ENCODE peak calls at places on chromosome 14, in five cellular contexts. Y, G, O, M and H are unnamed samples.

GRCh38 chr14:90820958-90821357 is 4.7 kb upstream of the TTC7B start:
- DNase-seq in O (no peak), G (no peak), Y (no peak), M (no peak), H (no peak)

GRCh38 chr14:99186956-99187690 is 84.9 kb downstream of the BCL11B start:
- DNase-seq in O (no peak), G (no peak), M (no peak), Y (no peak), H (no peak)

GRCh38 chr14:102510616-102511520 is 1.3 kb upstream of the ANKRD9 start:
- DNase-seq in M (no peak), G (peak), O (no peak), Y (peak), H (peak)

GRCh38 chr14:81122326-81122725 is 98.4 kb downstream of the GTF2A1 start:
- DNase-seq in O (no peak), M (no peak), G (no peak), Y (no peak), H (no peak)

GRCh38 chr14:101761881-101762529 is 496 bp downstream of the PPP2R5C start:
- DNase-seq in Y (no peak), G (peak), O (no peak), M (peak), H (peak)

GRCh38 chr14:30283822-30284446 is 275.0 kb upstream of the G2E3 start:
- DNase-seq in Y (peak), M (no peak), G (no peak), O (peak), H (peak)

GRCh38 chr14:95140060-95140858 is 17.1 kb downstream of the DICER1 start:
- DNase-seq in M (no peak), Y (no peak), O (no peak), G (no peak), H (no peak)

GRCh38 chr14:52723514-52724359 is 6.2 kb upstream of the STYX start:
- DNase-seq in M (no peak), O (no peak), G (no peak), Y (no peak), H (no peak)

GRCh38 chr14:51533160-51533559 is 118.5 kb upstream of the FRMD6 start:
- DNase-seq in G (no peak), Y (no peak), O (no peak), M (no peak), H (no peak)

GRCh38 chr14:57189070-57189469 is 79.6 kb downstream of the EXOC5 start:
- DNase-seq in O (peak), G (no peak), Y (no peak), M (no peak), H (no peak)

GRCh38 chr14:22427771-22428228 is 161.2 kb downstream of the DAD1 start:
- DNase-seq in O (peak), M (peak), G (no peak), Y (peak), H (no peak)

GRCh38 chr14:38290601-38291190 is 34.8 kb upstream of the CLEC14A start:
- DNase-seq in G (no peak), Y (no peak), O (peak), M (no peak), H (no peak)

GRCh38 chr14:64910847-64911495 is 3.3 kb upstream of the CHURC1 start:
- DNase-seq in M (no peak), Y (no peak), G (no peak), O (peak), H (no peak)

GRCh38 chr14:87443787-87444186 is 549.2 kb downstream of the GALC start:
- DNase-seq in G (no peak), Y (no peak), M (no peak), O (no peak), H (no peak)

GRCh38 chr14:51094282-51094821 is 553 bp downstream of the TRIM9 start:
- DNase-seq in M (no peak), O (peak), Y (peak), G (no peak), H (peak)

GRCh38 chr14:35861204-35861868 is 35.2 kb downstream of the BRMS1L start:
- DNase-seq in Y (no peak), M (no peak), G (no peak), O (no peak), H (no peak)

GRCh38 chr14:33717866-33718265 is 233.0 kb downstream of the EGLN3 start:
- DNase-seq in M (no peak), O (no peak), Y (no peak), G (no peak), H (no peak)

GRCh38 chr14:29681308-29681707 is 246.3 kb downstream of the PRKD1 start:
- DNase-seq in Y (no peak), M (no peak), O (no peak), G (no peak), H (no peak)

GRCh38 chr14:90850487-90850886 is 34.3 kb upstream of the TTC7B start:
- DNase-seq in Y (no peak), M (peak), G (no peak), O (peak), H (no peak)

GRCh38 chr14:64786296-64787149 is 82.3 kb downstream of the PLEKHG3 start:
- DNase-seq in M (no peak), Y (no peak), G (no peak), O (peak), H (no peak)

DNA sequence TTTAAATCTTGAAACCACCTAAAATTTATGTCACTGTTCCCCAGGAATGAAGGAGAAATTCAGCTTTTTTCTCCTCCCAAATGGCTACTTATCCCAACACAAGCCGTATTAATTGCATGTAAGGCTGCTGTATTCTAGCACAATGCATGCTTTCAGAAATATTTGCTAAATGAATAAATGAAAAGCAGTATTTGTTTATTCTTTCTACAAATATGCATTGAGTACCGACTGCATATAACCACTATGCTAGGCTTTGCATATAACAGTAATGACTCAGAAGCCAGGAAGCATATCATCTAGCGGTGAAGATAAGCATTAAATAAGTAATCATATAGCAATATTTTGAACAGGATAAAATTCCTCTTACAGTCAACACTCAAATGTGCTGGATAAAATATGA is 5.7 kb upstream of the LRR1 start:
- DNase-seq in Y (no peak), M (no peak), G (no peak), O (peak), H (no peak)
- TF ChIP-seq CTCF in Y (no peak), M (no peak), G (no peak), O (no peak), H (no peak)

GRCh38 chr14:70585221-70585620 is 15.2 kb downstream of the MED6 start:
- DNase-seq in O (no peak), M (no peak), Y (no peak), G (no peak), H (no peak)
- TF ChIP-seq CTCF in O (peak), M (no peak), Y (no peak), G (no peak), H (no peak)

DNA sequence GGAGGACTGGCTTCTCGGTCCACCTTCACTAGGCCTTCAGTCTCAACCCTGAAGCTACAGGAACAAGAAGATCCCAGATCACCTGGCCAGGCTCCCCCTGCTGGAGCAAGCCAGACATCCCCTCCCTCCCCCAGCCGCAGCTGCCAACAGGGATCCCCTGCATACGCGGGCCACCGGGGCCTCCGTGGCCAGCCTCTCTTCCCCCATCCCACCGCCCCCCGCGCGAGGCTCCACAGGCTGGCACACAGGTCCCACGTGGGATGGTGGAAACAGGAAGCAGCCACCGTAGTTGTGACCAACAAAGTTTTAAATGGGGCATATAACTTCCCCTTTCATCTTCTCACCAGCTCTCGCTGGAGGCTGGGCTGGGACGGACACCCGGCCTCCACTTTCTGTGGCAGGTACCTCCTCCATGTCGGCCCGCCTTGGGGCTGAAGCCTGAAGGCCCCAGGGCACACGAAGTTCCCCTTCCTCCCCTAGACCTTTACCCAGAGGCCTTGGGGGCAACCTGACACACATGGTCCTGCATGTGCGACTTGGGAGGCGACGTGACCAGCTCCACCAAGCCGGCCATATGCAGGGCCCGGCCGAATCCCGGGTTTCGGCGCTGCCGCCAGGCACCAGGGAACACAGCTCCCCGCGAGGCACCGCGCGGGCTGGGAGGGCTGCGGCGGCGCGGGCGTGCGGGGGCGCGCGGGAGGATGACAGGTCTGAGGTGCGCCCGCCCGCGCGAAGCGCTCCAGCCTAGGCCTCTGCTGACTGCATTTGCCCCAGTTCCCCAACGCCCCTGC is 44.4 kb upstream of the PNMA1 start:
- DNase-seq in Y (peak), G (peak), O (peak), M (peak), H (peak)
- TF ChIP-seq CTCF in Y (peak), G (peak), O (peak), M (peak), H (peak)

GRCh38 chr14:63388766-63389431 is 70.2 kb upstream of the GPHB5 start:
- DNase-seq in M (peak), G (peak), Y (peak), O (peak), H (peak)

GRCh38 chr14:63387691-63388090 is 69.0 kb upstream of the GPHB5 start:
- DNase-seq in G (no peak), M (no peak), O (no peak), Y (no peak), H (no peak)

GRCh38 chr14:63378444-63378843 is 59.7 kb upstream of the GPHB5 start:
- DNase-seq in G (no peak), O (no peak), M (no peak), Y (no peak), H (no peak)

DNA sequence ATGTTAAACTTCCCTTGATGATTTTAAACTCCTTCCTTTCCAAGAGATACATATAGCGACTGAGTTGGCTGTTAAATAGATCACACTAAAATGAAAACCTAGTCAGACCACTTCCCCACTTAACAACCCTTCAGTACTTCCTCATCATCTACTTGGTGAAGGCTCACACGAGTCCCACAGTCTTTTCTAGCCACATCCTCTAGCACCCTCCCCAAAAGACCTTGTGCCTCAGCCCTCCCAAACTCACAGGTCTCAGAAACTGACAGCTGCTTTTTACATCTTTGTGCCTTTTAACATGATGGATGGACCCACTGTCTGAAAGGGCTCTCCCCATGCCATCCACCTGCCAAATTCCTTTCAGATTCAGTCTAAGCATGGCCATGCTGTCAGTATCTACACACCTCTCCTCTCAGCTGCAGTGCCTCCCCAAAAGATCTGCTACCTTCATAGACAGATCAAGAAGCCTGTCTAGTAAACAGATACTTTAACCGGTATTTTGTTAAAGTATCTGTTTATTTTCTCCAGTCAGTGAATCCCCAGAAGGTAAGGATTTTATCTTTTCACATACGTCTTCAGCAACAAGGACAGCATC is 65.1 kb upstream of the GPHB5 start:
- DNase-seq in G (no peak), Y (no peak), O (no peak), M (no peak), H (no peak)
- TF ChIP-seq CTCF in G (no peak), Y (no peak), O (no peak), M (no peak), H (no peak)

GRCh38 chr14:97976861-97977260 is 1179.7 kb downstream of the VRK1 start:
- DNase-seq in Y (no peak), O (no peak), G (no peak), M (no peak), H (no peak)

GRCh38 chr14:97977711-97978261 is 1180.6 kb downstream of the VRK1 start:
- DNase-seq in G (no peak), O (peak), Y (no peak), M (peak), H (peak)

GRCh38 chr14:97975960-97976359 is 1178.8 kb downstream of the VRK1 start:
- DNase-seq in M (no peak), Y (no peak), O (no peak), G (no peak), H (no peak)

DNA sequence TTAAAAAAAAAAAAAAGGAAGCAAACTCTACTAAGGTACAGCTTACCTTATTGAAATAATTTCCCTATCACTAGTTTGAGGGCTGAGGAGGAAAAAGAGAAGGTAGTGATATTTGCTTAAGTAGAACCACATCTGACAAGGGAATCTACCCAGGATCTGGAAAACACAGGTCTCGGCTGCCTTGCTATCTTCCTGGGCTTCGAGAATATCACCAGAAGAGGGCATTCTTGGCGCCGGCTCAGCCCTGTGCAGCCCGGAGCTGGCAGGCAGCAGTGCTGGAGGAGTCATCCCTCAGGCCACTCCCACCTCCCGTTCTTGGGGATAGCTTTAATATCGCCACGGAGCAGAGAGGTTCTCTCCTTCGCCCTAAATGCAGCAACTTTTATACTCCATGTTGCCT is 1181.2 kb downstream of the VRK1 start:
- DNase-seq in M (peak), Y (peak), G (no peak), O (peak), H (peak)
- TF ChIP-seq CTCF in M (peak), Y (peak), G (no peak), O (peak), H (no peak)

GRCh38 chr14:76237349-76237990 is 85.7 kb downstream of the GPATCH2L start:
- DNase-seq in M (no peak), O (no peak), Y (peak), G (no peak), H (no peak)
- TF ChIP-seq CTCF in M (no peak), O (no peak), Y (no peak), G (no peak), H (no peak)

GRCh38 chr14:56119221-56119967 is 1.2 kb downstream of the PELI2 start:
- DNase-seq in M (peak), O (peak), G (no peak), Y (no peak), H (peak)

GRCh38 chr14:56118611-56119181 is 485 bp downstream of the PELI2 start:
- DNase-seq in G (no peak), M (peak), Y (no peak), O (no peak), H (no peak)

GRCh38 chr14:56122306-56122705 is 4.1 kb downstream of the PELI2 start:
- DNase-seq in G (no peak), M (no peak), O (no peak), Y (no peak), H (no peak)

GRCh38 chr14:56121786-56122185 is 3.6 kb downstream of the PELI2 start:
- DNase-seq in O (peak), M (no peak), G (no peak), Y (no peak), H (no peak)

DNA sequence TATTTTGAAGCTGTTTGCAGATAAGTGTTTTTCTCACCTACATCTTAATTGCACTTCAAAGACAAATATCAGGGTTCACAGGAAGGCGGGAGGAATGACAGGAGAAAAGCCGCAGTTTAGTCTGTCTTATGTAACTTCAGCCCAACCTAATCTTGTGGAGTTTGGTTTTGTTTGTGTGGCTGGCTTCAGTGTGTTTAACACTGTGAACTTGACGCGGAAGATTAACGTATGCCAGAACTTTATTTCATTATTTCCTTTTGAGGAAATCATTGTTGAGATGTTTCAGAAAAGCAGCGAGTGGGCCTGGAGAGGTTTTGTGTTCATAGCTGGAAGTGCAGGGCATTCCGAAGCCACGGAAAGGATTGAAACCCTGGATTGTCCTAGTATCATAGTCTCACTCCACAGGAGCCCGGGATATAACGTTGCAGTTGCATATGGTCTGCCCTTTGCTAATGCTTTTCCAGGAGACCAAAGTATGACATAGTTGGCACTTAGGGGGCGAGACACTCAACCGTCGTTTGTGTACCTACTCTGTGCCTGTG is 2.0 kb downstream of the PELI2 start:
- DNase-seq in G (no peak), M (no peak), Y (no peak), O (peak), H (no peak)
- TF ChIP-seq CTCF in G (no peak), M (no peak), Y (peak), O (peak), H (peak)

GRCh38 chr14:100419856-100420255 is 96.7 kb downstream of the SLC25A47 start:
- DNase-seq in O (no peak), Y (no peak), G (no peak), M (no peak), H (peak)
- TF ChIP-seq CTCF in O (no peak), Y (no peak), G (no peak), M (no peak), H (peak)

GRCh38 chr14:77151918-77152588 is 10.5 kb upstream of the ZDHHC22 start:
- DNase-seq in M (no peak), Y (no peak), G (no peak), O (peak), H (no peak)

GRCh38 chr14:77154421-77154820 is 12.8 kb upstream of the ZDHHC22 start:
- DNase-seq in Y (no peak), M (no peak), G (no peak), O (no peak), H (no peak)

GRCh38 chr14:77148510-77149231 is 7.1 kb upstream of the ZDHHC22 start:
- DNase-seq in M (no peak), G (no peak), O (no peak), Y (no peak), H (no peak)

GRCh38 chr14:77153802-77154201 is 12.2 kb upstream of the ZDHHC22 start:
- DNase-seq in M (no peak), O (no peak), G (no peak), Y (no peak), H (no peak)

DNA sequence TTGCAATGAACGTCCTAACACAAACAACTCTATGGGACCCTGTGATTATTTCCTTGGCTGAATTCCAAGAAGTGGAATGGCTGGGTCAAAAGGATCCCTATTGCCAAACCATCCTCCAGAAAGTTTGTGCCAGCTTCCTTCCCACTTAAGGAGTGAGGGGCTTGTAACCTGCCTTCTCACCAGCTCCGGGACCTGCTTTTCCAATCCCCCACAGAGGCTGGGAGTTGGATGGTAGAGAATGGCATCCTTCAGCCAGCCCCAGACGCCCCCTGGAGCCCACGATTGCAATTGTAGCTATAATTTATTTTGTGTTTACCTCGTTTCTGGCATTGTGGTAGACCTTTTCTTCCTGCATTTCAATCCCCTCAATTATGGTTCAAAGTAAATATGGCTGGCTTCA is 9.7 kb upstream of the ZDHHC22 start:
- DNase-seq in G (no peak), Y (peak), O (no peak), M (no peak), H (peak)
- TF ChIP-seq CTCF in G (peak), Y (peak), O (peak), M (no peak), H (peak)